ENCODE peak calls at places on chromosomes 7 and 10, in five cellular contexts. Z, A, I, T and E are unnamed samples.

GRCh38 chr10:13272164-13272571 is 27.7 kb downstream of the PHYH start:
- DNase-seq in Z (peak; percentile 47), A (no peak), I (peak; percentile 33), T (no peak), E (no peak)

GRCh38 chr10:129963831-129964501 is at the start of gene EBF3:
- DNase-seq in A (peak; percentile 81), Z (peak; percentile 89), T (no peak), I (peak; percentile 65), E (no peak)

GRCh38 chr10:33301097-33301789 is 33.2 kb downstream of the NRP1 start:
- DNase-seq in Z (no peak), T (no peak), I (no peak), A (no peak), E (no peak)

GRCh38 chr10:119688033-119688508 is 36.9 kb downstream of the BAG3 start:
- DNase-seq in T (no peak), Z (no peak), A (no peak), I (no peak), E (no peak)

GRCh38 chr7:103988468-103989199 is 824 bp downstream of the RELN start:
- DNase-seq in T (no peak), Z (no peak), A (no peak), I (no peak), E (no peak)

GRCh38 chr10:104336829-104337526 is 1.3 kb downstream of the ITPRIP start:
- DNase-seq in T (no peak), I (no peak), A (no peak), Z (peak; percentile 76), E (no peak)

GRCh38 chr7:141074162-141074989 is 512 bp downstream of the TMEM178B start:
- DNase-seq in Z (no peak), A (no peak), I (no peak), T (no peak), E (no peak)

GRCh38 chr10:17683541-17683940 is 39.6 kb downstream of the STAM start:
- DNase-seq in I (no peak), Z (no peak), T (no peak), A (no peak), E (no peak)

GRCh38 chr7:126574838-126575250 is 677.9 kb downstream of the GRM8 start:
- DNase-seq in Z (peak; percentile 16), T (no peak), A (no peak), I (no peak), E (no peak)

GRCh38 chr10:128047337-128047736 is 78.9 kb downstream of the MKI67 start:
- DNase-seq in I (no peak), T (no peak), Z (peak; percentile 80), A (no peak), E (peak; percentile 61)

GRCh38 chr10:119423911-119424590 is 118.5 kb downstream of the RGS10 start:
- DNase-seq in I (no peak), A (no peak), Z (no peak), T (no peak), E (no peak)

GRCh38 chr7:132380065-132380464 is 196.2 kb downstream of the PLXNA4 start:
- DNase-seq in T (no peak), I (peak; percentile 60), Z (peak; percentile 92), A (no peak), E (no peak)

GRCh38 chr7:16711730-16712129 is 41.8 kb upstream of the TSPAN13 start:
- DNase-seq in Z (no peak), T (no peak), I (no peak), A (no peak), E (no peak)

GRCh38 chr10:112605063-112605462 is 158.0 kb downstream of the VTI1A start:
- DNase-seq in I (no peak), T (no peak), A (no peak), Z (no peak), E (no peak)

GRCh38 chr7:27526991-27527722 is 135.5 kb downstream of the HIBADH start:
- DNase-seq in A (no peak), Z (peak; percentile 58), T (no peak), I (peak; percentile 30), E (no peak)

GRCh38 chr7:134548877-134549276 is at the start of gene AKR1B15:
- DNase-seq in Z (peak; percentile 10), I (no peak), T (no peak), A (no peak), E (peak; percentile 15)

GRCh38 chr10:125236091-125236490 is 75.7 kb upstream of the CTBP2 start:
- DNase-seq in I (no peak), Z (no peak), T (no peak), A (no peak), E (no peak)

GRCh38 chr7:100632951-100633717 is 8.2 kb downstream of the TFR2 start:
- DNase-seq in A (no peak), T (no peak), Z (peak; percentile 24), I (no peak), E (peak; percentile 63)

GRCh38 chr7:43650457-43651052 is 67.6 kb downstream of the STK17A start:
- DNase-seq in T (peak; percentile 67), A (no peak), I (peak; percentile 40), Z (peak; percentile 69), E (no peak)

GRCh38 chr7:155529346-155529745 is 17.0 kb downstream of the CNPY1 start:
- DNase-seq in T (no peak), I (no peak), A (no peak), Z (no peak), E (no peak)

GRCh38 chr7:66250711-66251110 is 45.6 kb downstream of the TPST1 start:
- DNase-seq in Z (peak; percentile 95), I (no peak), A (no peak), T (peak; percentile 52), E (no peak)

GRCh38 chr7:19754521-19755116 is 18.8 kb downstream of the TMEM196 start:
- DNase-seq in A (no peak), Z (peak; percentile 68), I (no peak), T (no peak), E (no peak)

GRCh38 chr7:116528008-116528789 is 3.4 kb downstream of the CAV1 start:
- DNase-seq in Z (peak; percentile 96), I (peak; percentile 79), A (no peak), T (peak; percentile 78), E (no peak)

GRCh38 chr7:45203947-45204445 is 46.4 kb downstream of the RAMP3 start:
- DNase-seq in I (no peak), Z (peak; percentile 63), A (no peak), T (no peak), E (no peak)

GRCh38 chr10:49645417-49646255 is 31.8 kb downstream of the CHAT start:
- DNase-seq in A (no peak), Z (no peak), T (no peak), I (no peak), E (no peak)

GRCh38 chr7:1735806-1736468 is 65.9 kb downstream of the ELFN1 start:
- DNase-seq in I (no peak), T (no peak), A (no peak), Z (no peak), E (no peak)

GRCh38 chr7:46649896-46650295 is 728.8 kb upstream of the IGFBP3 start:
- DNase-seq in T (no peak), A (no peak), Z (no peak), I (no peak), E (no peak)

GRCh38 chr7:91055219-91055618 is 209.0 kb upstream of the FZD1 start:
- DNase-seq in I (no peak), Z (no peak), A (no peak), T (no peak), E (no peak)
- TF ChIP-seq CTCF in I (no peak), Z (peak; percentile 11), A (no peak), T (no peak), E (no peak)

DNA sequence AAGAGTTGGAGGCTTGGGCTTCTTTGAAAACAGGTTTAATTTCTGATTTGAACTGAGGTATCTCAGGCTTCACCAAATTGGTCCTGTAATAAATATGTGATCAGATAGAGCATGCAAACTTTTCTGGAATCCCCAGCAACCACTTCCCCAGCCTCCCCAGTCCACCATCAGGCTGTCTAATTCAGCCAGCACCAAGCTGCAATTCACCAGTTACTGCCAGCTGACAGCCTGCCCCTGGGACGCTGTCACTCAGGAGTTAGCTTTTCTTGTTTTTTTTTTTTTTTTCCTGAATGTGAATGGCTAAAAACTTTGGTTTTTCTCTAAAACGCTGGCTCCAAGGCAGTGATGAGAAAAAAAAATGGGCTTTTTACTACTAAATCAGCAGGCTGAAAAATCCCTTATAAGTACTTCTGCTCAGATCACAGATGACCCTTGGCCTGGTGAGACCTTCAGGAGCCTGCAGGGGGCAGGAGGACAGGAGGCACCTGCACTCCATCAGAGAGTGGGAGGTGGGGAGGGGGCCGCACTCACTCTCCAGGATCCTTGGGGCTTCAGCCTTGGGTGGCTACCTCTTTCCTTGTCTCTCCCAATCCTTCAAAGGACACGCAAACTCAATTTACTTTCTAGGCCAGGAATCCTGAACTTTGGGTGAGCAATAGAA is 349.4 kb downstream of the GATA3 start:
- DNase-seq in I (no peak), Z (no peak), T (no peak), A (no peak), E (no peak)
- TF ChIP-seq CTCF in I (no peak), Z (no peak), T (no peak), A (no peak), E (no peak)

GRCh38 chr10:115572740-115573455 is 479.7 kb downstream of the ATRNL1 start:
- DNase-seq in Z (no peak), I (no peak), A (no peak), T (no peak), E (no peak)
- TF ChIP-seq CTCF in Z (no peak), I (no peak), A (peak; percentile 24), T (peak; percentile 14), E (no peak)

GRCh38 chr10:70063418-70064098 is 10.9 kb downstream of the MACROH2A2 start:
- DNase-seq in A (no peak), T (no peak), I (no peak), Z (no peak), E (no peak)
- TF ChIP-seq CTCF in A (no peak), T (no peak), I (no peak), Z (no peak), E (no peak)

GRCh38 chr7:33501368-33501767 is 372.0 kb downstream of the BBS9 start:
- DNase-seq in T (no peak), I (no peak), Z (no peak), A (no peak), E (no peak)

GRCh38 chr7:33500590-33500989 is 371.2 kb downstream of the BBS9 start:
- DNase-seq in I (no peak), A (no peak), Z (peak; percentile 16), T (no peak), E (no peak)

DNA sequence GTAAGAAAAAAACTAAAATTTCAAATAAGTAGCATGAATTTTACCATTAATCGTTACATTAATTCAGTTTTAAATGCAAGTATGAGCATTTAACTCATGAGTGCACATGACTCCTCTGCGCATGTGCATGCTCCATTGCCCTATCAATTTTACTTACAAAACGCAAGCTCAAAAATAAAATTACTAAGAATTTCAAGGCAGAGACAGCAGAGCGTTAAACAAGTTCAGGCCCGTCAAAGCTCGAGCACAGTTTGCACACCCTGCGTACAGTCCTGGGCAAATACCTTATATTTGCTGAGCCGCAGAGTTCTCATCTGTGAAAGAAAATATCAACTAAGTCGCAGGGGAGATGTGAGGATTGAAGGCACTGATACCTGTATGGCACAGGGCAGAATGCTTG is 373.6 kb downstream of the BBS9 start:
- DNase-seq in Z (no peak), T (no peak), I (no peak), A (no peak), E (no peak)
- TF ChIP-seq CTCF in Z (no peak), T (no peak), I (no peak), A (no peak), E (no peak)

GRCh38 chr7:78099715-78100477 is 301.3 kb downstream of the PHTF2 start:
- DNase-seq in Z (peak; percentile 17), A (no peak), T (peak; percentile 81), I (no peak), E (no peak)

GRCh38 chr7:78090616-78091015 is 292.0 kb downstream of the PHTF2 start:
- DNase-seq in I (no peak), A (no peak), T (no peak), Z (no peak), E (no peak)

GRCh38 chr7:78095549-78095948 is 297.0 kb downstream of the PHTF2 start:
- DNase-seq in Z (peak; percentile 71), I (no peak), A (no peak), T (peak; percentile 40), E (no peak)
- TF ChIP-seq CTCF in Z (peak; percentile 30), I (no peak), A (no peak), T (peak; percentile 27), E (no peak)